ENCODE peak calls at places on chromosomes 7 and 10, in ten cellular contexts. Y is A549, T is upper lobe of left lung, H is HepG2, D is NB4, G is transverse colon, P is heart left ventricle, M is IMR-90, Q is tibial nerve, W is adrenal gland. E is an unnamed sample.

GRCh38 chr10:8311526-8312070 is 257.1 kb downstream of the GATA3 start:
- DNase-seq in Y (no peak), T (no peak), H (no peak), D (no peak), G (no peak), P (no peak), M (no peak), Q (no peak), W (no peak), E (no peak)

GRCh38 chr10:132187421-132188138 is 832 bp downstream of the DPYSL4 start:
- DNase-seq in Y (no peak), T (peak), H (no peak), D (no peak), G (no peak), P (peak), M (no peak), Q (no peak), W (no peak), E (no peak)

GRCh38 chr7:135970682-135971365 is 6.3 kb downstream of the MTPN start:
- DNase-seq in Y (no peak), T (no peak), H (no peak), D (peak), G (no peak), P (no peak), M (no peak), Q (no peak), W (no peak), E (no peak)

GRCh38 chr7:5426226-5426475 is 2.5 kb upstream of the TNRC18 start:
- DNase-seq in Y (no peak), T (no peak), H (no peak), D (no peak), G (no peak), P (no peak), M (peak), Q (no peak), W (no peak), E (no peak)

GRCh38 chr10:3122486-3123205 is 49.9 kb downstream of the PITRM1 start:
- DNase-seq in Y (no peak), T (no peak), H (no peak), D (no peak), G (no peak), P (no peak), M (no peak), Q (no peak), W (no peak), E (no peak)

GRCh38 chr10:116849271-116850057 is at the start of gene ENO4:
- DNase-seq in Y (peak), T (peak), H (peak), D (no peak), G (peak), P (peak), M (peak), Q (no peak), W (peak), E (peak)

GRCh38 chr7:139482662-139483466 is 609 bp downstream of the KLRG2 start:
- DNase-seq in Y (peak), T (peak), H (no peak), D (peak), G (no peak), P (no peak), M (no peak), Q (no peak), W (no peak), E (peak)

GRCh38 chr10:85557706-85558105 is 808.9 kb downstream of the GRID1 start:
- DNase-seq in Y (no peak), T (no peak), H (no peak), D (no peak), G (no peak), P (no peak), M (no peak), Q (no peak), W (no peak), E (no peak)

GRCh38 chr7:81833401-81833800 is 63.6 kb upstream of the HGF start:
- DNase-seq in Y (no peak), T (no peak), H (no peak), D (no peak), G (no peak), P (no peak), M (peak), Q (no peak), W (no peak), E (no peak)

GRCh38 chr10:95391570-95392249 is 100.9 kb upstream of the PDLIM1 start:
- DNase-seq in Y (peak), T (no peak), H (no peak), D (peak), G (no peak), P (no peak), M (peak), Q (no peak), W (no peak), E (no peak)

DNA sequence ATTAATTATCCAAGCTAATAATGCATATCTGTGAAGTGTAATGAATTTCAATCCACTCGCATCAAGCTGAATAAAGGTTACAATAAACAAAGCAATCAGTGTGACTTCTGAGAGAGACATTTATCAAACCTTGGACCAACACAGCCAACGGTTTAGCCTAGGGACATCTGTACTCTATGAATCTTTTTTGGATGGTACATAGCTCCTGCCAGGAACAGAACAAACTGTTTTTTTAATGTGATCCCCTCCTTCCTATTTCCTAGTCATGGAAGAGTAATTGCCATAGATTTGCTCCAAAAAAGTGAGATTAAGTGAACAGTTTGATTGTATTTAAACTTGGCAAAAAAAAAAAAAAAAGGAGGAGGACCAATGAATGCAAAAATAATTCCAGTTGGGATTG is 11.2 kb upstream of the NRCAM start:
- DNase-seq in Y (no peak), T (no peak), H (no peak), D (no peak), G (no peak), P (no peak), M (no peak), Q (no peak), W (no peak), E (no peak)
- H3K4me3 ChIP-seq in Y (no peak), T (no peak), H (no peak), D (no peak), G (no peak), P (no peak), M (no peak), Q (no peak), W (no peak), E (no peak)

GRCh38 chr7:128739048-128739962 is at the start of gene CALU:
- DNase-seq in Y (peak), T (peak), H (peak), D (peak), G (peak), P (peak), M (peak), Q (peak), W (peak), E (peak)
- TF ChIP-seq POLR2A in Y (peak), T (peak), H (peak), D (peak), G (peak), P (peak), M (peak), Q (peak), W (peak), E (peak)

GRCh38 chr7:105666324-105666723 is 85.0 kb upstream of the EFCAB10 start:
- DNase-seq in Y (no peak), T (no peak), H (no peak), D (no peak), G (no peak), P (no peak), M (no peak), Q (no peak), W (no peak), E (no peak)
- H3K4me3 ChIP-seq in Y (no peak), T (no peak), H (no peak), D (no peak), G (no peak), P (no peak), M (no peak), Q (no peak), W (no peak), E (no peak)

DNA sequence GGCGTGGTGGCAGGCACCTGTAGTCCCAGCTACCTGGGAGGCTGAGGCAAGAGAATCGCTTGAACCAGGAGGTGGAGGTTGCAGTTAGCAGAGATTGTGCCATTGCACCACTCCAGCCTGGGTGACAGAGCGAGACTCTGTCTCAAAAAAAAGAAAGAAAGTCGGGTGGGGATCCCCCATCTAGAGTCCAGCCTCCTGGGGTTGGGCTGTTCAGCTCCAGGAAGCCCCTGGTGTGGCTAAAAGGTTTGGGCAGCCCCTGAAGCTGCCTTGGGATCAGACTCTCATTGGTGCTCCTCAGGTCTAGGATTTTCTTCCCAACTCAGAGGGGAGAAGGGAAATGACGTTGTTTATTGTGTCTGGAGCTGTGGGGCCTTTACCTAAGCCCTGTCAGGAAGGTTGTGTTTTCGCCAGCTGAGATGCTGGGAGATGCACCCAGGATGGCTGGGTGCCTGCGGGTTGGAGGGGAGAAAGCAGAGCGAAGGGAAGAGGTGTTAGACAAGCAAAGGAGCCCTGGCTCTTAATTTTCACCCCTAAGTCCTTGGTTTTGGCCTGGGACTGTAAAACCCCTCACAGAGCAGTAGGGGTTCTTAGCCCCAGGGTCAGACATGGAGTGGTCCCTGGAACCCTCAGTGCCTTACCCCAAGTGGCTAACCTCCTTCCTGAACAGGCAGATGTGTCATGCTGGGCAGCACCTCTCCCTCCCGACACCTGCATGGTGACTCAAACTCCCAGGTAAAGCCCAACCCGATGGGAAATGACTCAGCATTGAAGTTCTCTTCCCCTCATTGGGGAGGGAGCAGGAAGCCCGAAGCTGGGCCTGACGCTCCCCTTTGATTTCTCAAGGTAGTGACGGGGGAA is 21.1 kb downstream of the PLAU start:
- DNase-seq in Y (peak), T (no peak), H (peak), D (peak), G (no peak), P (no peak), M (no peak), Q (no peak), W (no peak), E (peak)
- TF ChIP-seq POLR2A in Y (no peak), T (no peak), H (no peak), D (no peak), G (no peak), P (no peak), M (no peak), Q (no peak), W (no peak), E (no peak)

GRCh38 chr7:154928136-154929005 is 74.6 kb downstream of the PAXIP1 start:
- DNase-seq in Y (peak), T (no peak), H (peak), D (peak), G (peak), P (no peak), M (peak), Q (no peak), W (peak), E (peak)
- H3K4me3 ChIP-seq in Y (peak), T (peak), H (peak), D (peak), G (peak), P (peak), M (peak), Q (peak), W (peak), E (peak)